ENCODE peak calls at places on chromosomes 2 and 18, in four cellular contexts. B is fibroblast of lung, K is thoracic aorta, X is small intestine. A is an unnamed sample. For H3K27me3, the result is how much of the 10 kb centered on the place peaks cover.

GRCh38 chr2:76867854-76868253 is 654.3 kb downstream of the LRRTM4 start:
- DNase-seq in K (no peak), B (peak), X (no peak), A (no peak)

GRCh38 chr2:88753833-88754584 is 62.5 kb downstream of the RPIA start:
- DNase-seq in K (no peak), B (no peak), X (no peak), A (no peak)

GRCh38 chr2:86078801-86079545 is 26.7 kb downstream of the POLR1A start:
- DNase-seq in X (peak), K (no peak), B (peak), A (peak)

GRCh38 chr2:8544168-8544785 is 137.6 kb upstream of the ID2 start:
- DNase-seq in X (no peak), B (no peak), K (no peak), A (no peak)

GRCh38 chr2:144456680-144457079 is 63.2 kb downstream of the ZEB2 start:
- DNase-seq in X (no peak), B (peak), K (peak), A (no peak)

GRCh38 chr2:56132138-56132537 is 51.7 kb upstream of the CCDC85A start:
- DNase-seq in B (peak), X (peak), K (no peak), A (no peak)

GRCh38 chr2:65215946-65216345 is 11.7 kb upstream of the ACTR2 start:
- DNase-seq in K (no peak), X (no peak), B (no peak), A (no peak)

GRCh38 chr2:58140508-58141072 is 94.0 kb downstream of the VRK2 start:
- DNase-seq in X (no peak), K (no peak), B (peak), A (no peak)

GRCh38 chr2:227805578-227805977 is 8.1 kb upstream of the CCL20 start:
- DNase-seq in X (peak), K (no peak), B (peak), A (peak)

GRCh38 chr18:44039826-44040225 is 640.9 kb upstream of the SETBP1 start:
- DNase-seq in B (no peak), X (no peak), K (no peak), A (no peak)

GRCh38 chr18:13831864-13832508 is 8.0 kb downstream of the MC5R start:
- DNase-seq in X (no peak), K (no peak), B (no peak), A (no peak)

DNA sequence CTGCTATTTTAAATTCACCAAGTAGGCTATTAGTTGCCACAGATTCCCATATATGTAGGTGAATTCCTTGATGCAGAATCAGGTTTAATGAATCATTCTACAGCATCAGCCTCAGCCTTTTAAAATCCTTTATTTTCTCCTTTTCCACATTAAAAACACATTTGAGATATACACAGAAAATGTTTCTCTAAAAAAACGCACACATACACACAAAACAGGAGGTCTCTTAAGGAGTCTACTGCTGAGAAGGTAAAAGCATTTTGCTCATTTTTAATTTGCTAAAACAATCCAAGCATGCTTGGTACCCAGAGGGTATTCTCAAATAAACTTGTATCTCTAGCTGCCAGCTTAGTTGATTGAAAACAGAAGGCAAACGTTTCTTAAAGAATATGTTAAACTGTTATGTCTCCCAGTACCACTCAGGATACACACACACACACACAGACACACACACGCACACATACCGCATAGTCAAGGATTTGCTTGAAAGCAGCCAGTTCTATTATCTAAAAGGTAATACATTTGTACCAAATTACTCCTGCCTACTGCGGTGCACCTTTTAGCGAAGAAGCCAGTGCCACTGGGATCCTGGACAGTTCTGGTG is 106.8 kb upstream of the KCTD1 start:
- DNase-seq in B (peak), X (no peak), K (no peak), A (no peak)
- H3K27me3 ChIP-seq in B (under half), X (under half), K (under half), A (under half)

DNA sequence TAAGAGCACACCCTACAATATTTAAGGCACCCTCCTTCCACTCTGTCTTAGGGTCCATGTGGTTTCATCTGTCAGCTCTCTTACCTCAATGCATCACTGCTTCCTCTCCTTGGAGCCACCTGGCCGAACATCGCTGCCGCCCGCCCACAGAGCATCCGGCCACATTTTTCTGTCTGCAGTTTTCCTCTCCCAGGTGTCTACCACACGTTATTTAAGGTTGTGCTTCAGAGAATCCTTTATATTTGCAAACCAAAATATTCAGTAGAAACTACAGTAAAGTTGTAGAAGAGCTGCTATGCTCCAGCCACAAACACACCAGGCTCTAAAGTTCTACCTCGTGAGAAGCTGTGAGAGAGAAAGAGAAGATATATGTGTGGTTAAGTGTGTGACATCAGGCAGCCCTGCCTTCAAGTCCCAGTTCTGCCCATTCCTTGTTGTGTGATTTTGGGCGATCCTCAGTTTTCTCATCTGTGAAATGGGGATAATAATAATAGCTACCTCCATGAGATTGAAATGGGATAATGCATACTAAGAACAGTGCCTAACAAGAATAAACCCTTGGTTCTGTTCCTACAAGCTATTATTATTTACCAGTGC is 4.9 kb upstream of the STK17B start:
- DNase-seq in K (no peak), X (peak), B (no peak), A (peak)
- H3K4me3 ChIP-seq in K (no peak), X (no peak), B (no peak), A (peak)

GRCh38 chr2:25363733-25364132 is 22.0 kb upstream of the DNMT3A start:
- DNase-seq in B (no peak), X (no peak), K (no peak), A (no peak)
- H3K27me3 ChIP-seq in B (under half), X (under half), K (under half), A (under half)

DNA sequence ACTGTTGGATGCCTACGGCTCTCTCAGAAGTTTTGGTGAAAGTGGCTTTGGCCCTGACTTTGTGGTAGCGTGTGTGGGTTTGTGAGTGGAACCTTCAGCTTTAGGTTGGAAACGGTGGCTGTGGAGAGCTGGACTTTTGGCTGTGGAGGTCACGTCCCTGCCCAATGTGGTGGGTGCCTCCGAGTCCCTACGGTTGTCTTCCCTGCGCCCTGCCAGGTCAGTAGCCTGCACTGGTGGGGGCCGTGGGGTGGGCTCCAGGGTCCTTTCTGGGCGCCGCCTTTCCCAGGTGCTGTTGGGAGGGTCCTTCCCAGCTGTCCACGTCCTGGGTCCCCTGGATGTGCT is 11.1 kb downstream of the COLEC11 start:
- DNase-seq in K (no peak), X (no peak), B (no peak), A (no peak)
- H3K4me3 ChIP-seq in K (no peak), X (peak), B (no peak), A (no peak)

GRCh38 chr2:13002536-13002935 is 285.8 kb downstream of the TRIB2 start:
- DNase-seq in K (no peak), X (no peak), B (peak), A (no peak)

GRCh38 chr2:13000644-13001375 is 284.1 kb downstream of the TRIB2 start:
- DNase-seq in B (peak), K (no peak), X (no peak), A (no peak)

GRCh38 chr2:13002948-13003347 is 286.2 kb downstream of the TRIB2 start:
- DNase-seq in K (no peak), X (no peak), B (no peak), A (no peak)

GRCh38 chr2:13001408-13001807 is 284.7 kb downstream of the TRIB2 start:
- DNase-seq in B (no peak), X (no peak), K (no peak), A (no peak)

GRCh38 chr2:12998701-12999100 is 282.0 kb downstream of the TRIB2 start:
- DNase-seq in X (no peak), K (no peak), B (no peak), A (no peak)
- H3K27me3 ChIP-seq in X (under half), K (under half), B (under half), A (under half)

DNA sequence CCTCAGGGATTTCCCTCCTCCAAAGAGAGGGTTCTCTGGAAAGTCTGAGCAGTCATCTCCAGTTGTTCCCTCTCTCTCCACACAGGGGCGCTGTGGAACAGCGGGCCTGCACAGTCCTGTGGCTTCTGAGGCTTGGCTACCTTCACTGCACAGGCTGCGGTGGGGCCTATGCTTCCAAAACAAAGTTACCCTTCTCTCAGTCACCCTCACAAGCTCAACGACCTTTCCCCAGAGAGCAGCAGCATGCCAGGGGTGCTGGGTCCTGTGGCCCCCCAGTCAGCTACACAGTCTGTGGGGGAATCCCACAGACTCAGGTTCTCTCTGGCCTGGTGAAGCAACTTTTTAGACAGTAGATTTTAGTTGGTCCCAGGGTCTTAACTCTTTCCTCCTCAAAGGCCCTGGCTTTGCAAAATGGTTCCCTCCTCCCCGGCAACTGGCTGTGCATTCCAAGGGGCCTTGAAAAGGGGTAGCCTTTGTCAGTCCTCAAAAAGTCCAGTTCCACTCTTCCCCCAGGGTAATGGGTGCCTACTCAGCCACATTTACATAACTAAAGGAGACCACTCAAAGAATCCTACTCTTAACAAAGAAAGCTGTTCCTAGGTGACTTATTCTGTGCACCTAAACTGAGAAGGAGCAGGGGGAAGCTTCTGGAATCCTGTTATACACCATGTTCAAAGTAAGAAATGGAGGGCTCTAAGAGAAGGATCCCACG is 14.9 kb downstream of the B3GNT7 start:
- DNase-seq in B (no peak), X (no peak), K (no peak), A (no peak)
- H3K4me3 ChIP-seq in B (no peak), X (no peak), K (no peak), A (no peak)

GRCh38 chr18:74131124-74131523 is 16.5 kb downstream of the FBXO15 start:
- DNase-seq in X (no peak), B (no peak), K (no peak), A (no peak)

GRCh38 chr18:74128114-74128513 is 19.5 kb downstream of the FBXO15 start:
- DNase-seq in B (no peak), K (no peak), X (no peak), A (no peak)

GRCh38 chr18:74124642-74125041 is 23.0 kb downstream of the FBXO15 start:
- DNase-seq in B (no peak), X (no peak), K (no peak), A (no peak)

GRCh38 chr18:74126684-74127482 is 20.8 kb downstream of the FBXO15 start:
- DNase-seq in K (no peak), X (no peak), B (no peak), A (no peak)

DNA sequence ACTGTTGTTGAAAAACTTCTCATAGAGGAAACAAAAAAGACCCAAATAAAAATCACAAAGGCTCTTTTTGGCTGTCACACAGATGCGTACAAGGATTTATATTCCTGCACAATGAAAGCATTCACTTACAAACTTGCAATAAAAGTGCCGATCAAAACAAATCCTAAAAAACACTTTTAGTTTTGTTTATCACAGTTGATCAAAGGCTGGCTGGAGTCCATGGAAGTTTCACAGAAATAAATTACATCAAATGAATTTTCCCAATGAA is 20.2 kb downstream of the FBXO15 start:
- DNase-seq in B (no peak), X (no peak), K (no peak), A (no peak)
- H3K27me3 ChIP-seq in B (under half), X (under half), K (under half), A (under half)